ENCODE peak calls at places on chromosome 2, in five cellular contexts. Q is CD4-positive, CD25-positive, alpha-beta regulatory T cell; B is RPMI8226; A is occipital lobe; R is stimulated activated CD4-positive, alpha-beta T cell treated with anti-CD3 and anti-CD28 coated beads, Interleukin-2, amount 100 ng/mL, for 24 hours. V is an unnamed sample.

GRCh38 chr2:215950009-215950408 is 63.3 kb downstream of the MREG start:
- DNase-seq in B (peak), R (no peak), Q (peak), A (no peak), V (no peak)

GRCh38 chr2:71332413-71332866 is 858 bp downstream of the ZNF638 start:
- DNase-seq in A (no peak), B (peak), Q (no peak), R (no peak), V (no peak)

GRCh38 chr2:234676859-234677450 is 180.1 kb upstream of the ARL4C start:
- DNase-seq in R (no peak), Q (no peak), B (no peak), A (no peak), V (no peak)

GRCh38 chr2:84319566-84319965 is 139.5 kb downstream of the SUCLG1 start:
- DNase-seq in B (no peak), R (no peak), Q (no peak), A (no peak), V (no peak)

GRCh38 chr2:109129356-109129920 is 433 bp downstream of the SH3RF3 start:
- DNase-seq in R (peak), Q (peak), B (peak), A (no peak), V (no peak)

GRCh38 chr2:97764559-97765263 is 51.3 kb downstream of the ZAP70 start:
- DNase-seq in Q (no peak), A (no peak), R (no peak), B (no peak), V (no peak)

GRCh38 chr2:128236491-128237035 is 82.1 kb downstream of the HS6ST1 start:
- DNase-seq in A (no peak), R (no peak), Q (no peak), B (no peak), V (no peak)

GRCh38 chr2:49490710-49491109 is 336.4 kb upstream of the FSHR start:
- DNase-seq in Q (peak), R (no peak), A (no peak), B (peak), V (no peak)

GRCh38 chr2:190530211-190530639 is 4.3 kb downstream of the NEMP2 start:
- DNase-seq in A (no peak), Q (no peak), R (no peak), B (no peak), V (no peak)